ENCODE peak calls at places on chromosomes 5 and 9, in six cellular contexts. L is NCI-H1092; G is sciatic nerve; X is activated naive CD8-positive, alpha-beta T cell treated with anti-CD3 and anti-CD28 coated beads, Interleukin-2, amount 50 U/mL, for 24 hours; Q is activated CD4-positive, CD25-positive, alpha-beta regulatory T cell; V is right lobe of liver. A is an unnamed sample.

GRCh38 chr5:73280386-73280785 is 107.4 kb downstream of the TMEM174 start:
- DNase-seq in L (no peak), G (no peak), X (no peak), Q (no peak), V (no peak), A (no peak)

GRCh38 chr5:55921617-55922016 is 70.5 kb downstream of the IL31RA start:
- DNase-seq in L (no peak), G (no peak), X (no peak), Q (no peak), V (no peak), A (no peak)

GRCh38 chr5:133029321-133029720 is 3.0 kb upstream of the ZCCHC10 start:
- DNase-seq in L (no peak), G (no peak), X (no peak), Q (no peak), V (no peak), A (no peak)

GRCh38 chr9:123069010-123069481 is 35.6 kb downstream of the GPR21 start:
- DNase-seq in L (no peak), G (no peak), X (no peak), Q (no peak), V (no peak), A (no peak)

GRCh38 chr5:140842798-140843733 is 2.1 kb downstream of the PCDHA8 start:
- DNase-seq in L (no peak), G (no peak), X (no peak), Q (no peak), V (no peak), A (peak)

GRCh38 chr9:109766351-109766750 is 13.6 kb upstream of the PALM2AKAP2 start:
- DNase-seq in L (no peak), G (no peak), X (no peak), Q (no peak), V (no peak), A (no peak)

GRCh38 chr9:135898634-135899407 is 8.5 kb downstream of the CAMSAP1 start:
- DNase-seq in L (no peak), G (no peak), X (no peak), Q (no peak), V (no peak), A (peak)

GRCh38 chr5:149141957-149142851 is 911 bp downstream of the ABLIM3 start:
- DNase-seq in L (no peak), G (peak), X (no peak), Q (no peak), V (peak), A (no peak)

GRCh38 chr9:98222885-98223640 is 30.6 kb upstream of the CORO2A start:
- DNase-seq in L (no peak), G (no peak), X (no peak), Q (no peak), V (no peak), A (peak)

GRCh38 chr9:34377402-34377741 is 674 bp upstream of the MYORG start:
- DNase-seq in L (no peak), G (peak), X (no peak), Q (no peak), V (peak), A (peak)

A was measured in spleen.